ENCODE peak calls at places on chromosomes 4 and X, in seven cellular contexts. L is left lung, O is BJ, T is nephron progenitor cell, M is GM13977, E is foreskin fibroblast, F is heart right ventricle. Z is an unnamed sample.

GRCh38 chr4:140595065-140595464 is 26.3 kb upstream of the UCP1 start:
- DNase-seq in L (no peak), O (no peak), T (no peak), M (no peak), E (peak; percentile 10), F (no peak), Z (no peak)

GRCh38 chr4:99847362-99847976 is 30.8 kb downstream of the DAPP1 start:
- DNase-seq in L (no peak), O (no peak), T (no peak), M (peak; percentile 38), E (no peak), F (no peak), Z (peak; percentile 46)

GRCh38 chrX:121307441-121307840 is 260.0 kb downstream of the GLUD2 start:
- DNase-seq in L (no peak), O (no peak), T (no peak), M (peak; percentile 9), E (no peak), F (no peak), Z (no peak)

GRCh38 chrX:96386981-96387380 is 297.7 kb upstream of the DIAPH2 start:
- DNase-seq in L (no peak), O (no peak), T (no peak), M (no peak), E (no peak), F (no peak), Z (no peak)

GRCh38 chr4:2303686-2304320 is 41.9 kb upstream of the MXD4 start:
- DNase-seq in L (no peak), O (no peak), T (no peak), M (no peak), E (no peak), F (no peak), Z (no peak)

GRCh38 chr4:23888421-23889319 is 1.2 kb downstream of the PPARGC1A start:
- DNase-seq in L (no peak), O (no peak), T (peak; percentile 8), M (no peak), E (peak; percentile 51), F (no peak), Z (no peak)

GRCh38 chr4:127632420-127633403 is at the start of gene INTU:
- DNase-seq in L (peak; percentile 96), O (peak; percentile 86), T (peak; percentile 89), M (peak; percentile 50), E (peak; percentile 95), F (peak; percentile 94), Z (peak; percentile 60)

GRCh38 chrX:114500622-114501021 is 83.3 kb upstream of the HTR2C start:
- DNase-seq in L (no peak), O (no peak), T (no peak), M (no peak), E (no peak), F (no peak), Z (no peak)

GRCh38 chr4:56613101-56613862 is 67.8 kb downstream of the HOPX start:
- DNase-seq in L (no peak), O (no peak), T (no peak), M (no peak), E (peak; percentile 71), F (no peak), Z (no peak)

GRCh38 chr4:71445819-71446218 is 107.0 kb downstream of the SLC4A4 start:
- DNase-seq in L (no peak), O (no peak), T (no peak), M (no peak), E (no peak), F (no peak), Z (no peak)

GRCh38 chrX:9701790-9702189 is 63.9 kb downstream of the GPR143 start:
- DNase-seq in L (no peak), O (no peak), T (no peak), M (no peak), E (no peak), F (no peak), Z (no peak)
- TF ChIP-seq CTCF in L (no peak), O (no peak), T (no peak), M (no peak), E (no peak), F (no peak), Z (no peak)

DNA sequence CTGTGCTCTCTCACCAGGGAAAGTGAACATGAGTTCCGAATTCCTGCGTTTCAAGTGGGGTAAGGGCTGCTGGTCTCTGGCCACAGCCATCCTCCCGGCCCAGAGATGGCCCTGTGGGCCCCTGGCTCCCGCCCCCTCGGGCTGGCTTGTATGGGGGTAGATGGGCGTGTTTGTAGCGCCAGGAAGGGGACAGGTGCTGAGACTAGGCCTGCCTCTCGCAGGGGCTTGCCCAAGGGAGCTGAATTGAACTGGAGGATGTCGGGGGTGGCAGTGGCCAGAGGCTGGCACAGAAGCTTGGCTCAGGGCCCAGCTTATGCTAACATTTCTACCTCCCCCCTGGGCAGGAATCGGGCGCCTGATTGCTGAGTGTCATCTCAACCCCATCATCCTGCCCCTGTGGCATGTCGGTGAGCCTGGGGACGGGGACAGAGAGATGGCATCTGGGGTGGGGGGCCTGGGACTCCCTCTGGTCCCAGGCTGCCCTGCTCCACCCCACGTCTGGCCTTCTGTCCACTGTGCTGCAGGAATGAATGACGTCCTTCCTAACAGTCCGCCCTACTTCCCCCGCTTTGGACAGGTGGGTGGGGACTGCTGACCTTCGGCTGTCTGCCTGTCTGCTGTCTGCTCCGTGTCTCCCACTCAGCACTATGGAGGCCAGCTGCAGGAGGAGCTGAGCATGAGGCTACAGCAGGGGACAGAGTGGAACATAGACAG is 8.5 kb downstream of the TAFAZZIN start:
- DNase-seq in L (no peak), O (no peak), T (no peak), M (no peak), E (no peak), F (peak; percentile 56), Z (no peak)
- TF ChIP-seq CTCF in L (no peak), O (no peak), T (no peak), M (no peak), E (no peak), F (no peak), Z (no peak)

GRCh38 chr4:184268574-184269160 is 51.0 kb upstream of the ENPP6 start:
- DNase-seq in L (no peak), O (no peak), T (no peak), M (no peak), E (no peak), F (no peak), Z (no peak)
- TF ChIP-seq CTCF in L (no peak), O (no peak), T (no peak), M (peak; percentile 13), E (no peak), F (no peak), Z (no peak)

DNA sequence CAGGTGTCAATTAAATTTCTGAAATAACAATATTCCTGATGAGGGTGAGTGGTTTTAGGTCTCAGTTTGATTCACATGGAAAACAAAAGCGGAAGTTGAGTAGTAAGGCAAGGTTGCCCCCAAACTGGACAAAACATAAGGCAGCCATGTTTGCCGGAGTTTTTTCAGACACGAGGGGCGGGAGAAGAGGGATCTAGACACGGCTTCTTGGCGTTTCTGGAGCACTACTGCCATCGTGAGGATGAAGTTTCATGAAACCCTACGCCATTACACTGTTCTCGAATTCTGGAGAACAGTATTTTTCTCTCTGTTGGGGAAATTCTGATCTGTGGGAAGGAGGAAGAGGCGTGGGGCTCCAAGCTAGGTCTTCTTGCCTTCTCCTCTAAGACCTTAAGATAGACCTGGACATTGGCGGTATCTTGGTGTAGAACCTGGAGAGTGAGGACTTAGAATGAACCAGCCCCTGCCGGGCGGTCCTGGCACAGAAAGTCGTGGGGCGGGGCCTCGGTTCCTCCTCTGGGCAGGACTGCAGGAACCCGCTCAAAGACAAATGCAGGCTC is 160.3 kb downstream of the OR13H1 start:
- DNase-seq in L (peak; percentile 87), O (no peak), T (no peak), M (peak; percentile 51), E (no peak), F (peak; percentile 4), Z (no peak)
- TF ChIP-seq CTCF in L (peak; percentile 18), O (no peak), T (no peak), M (peak; percentile 42), E (no peak), F (no peak), Z (no peak)

GRCh38 chr4:168710353-168710946 is 213.6 kb downstream of the PALLD start:
- DNase-seq in L (no peak), O (no peak), T (no peak), M (peak; percentile 40), E (peak; percentile 56), F (peak; percentile 36), Z (peak; percentile 7)
- TF ChIP-seq CTCF in L (peak; percentile 35), O (peak; percentile 69), T (peak; percentile 16), M (peak; percentile 33), E (peak; percentile 64), F (peak; percentile 76), Z (no peak)

GRCh38 chr4:7985072-7985471 is 45.4 kb upstream of the AFAP1 start:
- DNase-seq in L (no peak), O (no peak), T (no peak), M (no peak), E (no peak), F (no peak), Z (no peak)

GRCh38 chr4:7985891-7986441 is 46.3 kb upstream of the AFAP1 start:
- DNase-seq in L (no peak), O (no peak), T (peak; percentile 60), M (no peak), E (no peak), F (no peak), Z (no peak)

GRCh38 chr4:7988437-7988836 is 48.8 kb upstream of the AFAP1 start:
- DNase-seq in L (no peak), O (peak; percentile 79), T (no peak), M (no peak), E (peak; percentile 52), F (no peak), Z (no peak)

GRCh38 chr4:7989654-7990053 is 50.0 kb upstream of the AFAP1 start:
- DNase-seq in L (no peak), O (no peak), T (no peak), M (no peak), E (no peak), F (no peak), Z (no peak)

GRCh38 chr4:7987148-7987989 is 47.7 kb upstream of the AFAP1 start:
- DNase-seq in L (peak; percentile 64), O (no peak), T (peak; percentile 80), M (peak; percentile 88), E (peak; percentile 56), F (peak; percentile 75), Z (peak; percentile 88)
- TF ChIP-seq CTCF in L (peak; percentile 80), O (peak; percentile 87), T (peak; percentile 83), M (peak; percentile 93), E (peak; percentile 84), F (peak; percentile 90), Z (peak; percentile 84)

GRCh38 chr4:112706840-112707207 is 69.9 kb downstream of the LARP7 start:
- DNase-seq in L (no peak), O (no peak), T (no peak), M (no peak), E (no peak), F (no peak), Z (no peak)
- TF ChIP-seq CTCF in L (no peak), O (no peak), T (no peak), M (no peak), E (no peak), F (no peak), Z (no peak)

DNA sequence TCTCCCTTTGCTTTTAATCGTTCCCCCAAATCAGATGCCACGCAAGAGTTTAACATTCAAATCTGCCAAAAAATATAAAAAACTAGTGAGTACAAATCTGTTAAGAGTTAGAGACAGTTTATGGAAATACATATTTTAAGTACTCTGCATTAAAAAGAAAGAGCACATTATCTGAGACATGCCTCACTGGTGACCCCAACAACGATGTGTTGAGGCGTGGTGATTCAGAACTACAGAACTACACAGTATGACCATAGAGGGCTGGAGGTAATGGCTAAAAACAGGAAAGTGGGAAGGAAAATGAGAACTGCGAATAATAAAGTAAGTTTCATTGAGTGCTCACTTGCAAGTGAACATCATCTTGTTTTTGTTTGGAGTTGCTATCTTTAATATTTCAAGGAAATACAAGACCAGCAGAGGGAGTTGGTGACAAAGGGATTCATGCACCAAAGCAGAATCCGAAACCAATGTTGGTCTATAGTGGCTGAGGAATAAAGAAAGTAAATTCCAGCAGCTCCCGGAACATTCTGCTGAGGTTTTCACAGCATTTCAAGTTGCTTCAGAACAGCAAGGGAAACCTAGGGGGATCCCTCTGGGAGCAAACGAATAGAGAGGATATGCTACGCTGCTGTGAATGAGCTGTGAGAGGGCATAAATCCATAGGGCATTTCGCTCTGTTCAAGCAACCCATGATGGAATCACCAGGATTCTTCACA is 92.2 kb downstream of the DCHS2 start:
- DNase-seq in L (no peak), O (no peak), T (no peak), M (no peak), E (peak; percentile 20), F (no peak), Z (no peak)
- TF ChIP-seq CTCF in L (peak; percentile 14), O (peak; percentile 50), T (no peak), M (no peak), E (peak; percentile 41), F (peak; percentile 45), Z (no peak)

Z was measured in activated CD8-positive, alpha-beta T cell treated with anti-CD3 and anti-CD28 coated beads for 36 hours.